ENCODE peak calls at places on chromosomes 1 and 21, in seven cellular contexts. G, C, W, B, R, K and A are unnamed samples. For H3K4me1, the result is how much of the 10 kb centered on the place peaks cover.

GRCh38 chr1:8641317-8641997 is 176.0 kb downstream of the RERE start:
- DNase-seq in G (no peak), C (no peak), W (no peak), B (no peak), R (no peak), K (no peak), A (no peak)

GRCh38 chr1:213300433-213300832 is 249.4 kb downstream of the RPS6KC1 start:
- DNase-seq in G (no peak), C (no peak), W (no peak), B (no peak), R (no peak), K (no peak), A (no peak)

GRCh38 chr1:76866566-76866965 is 714 bp upstream of the ST6GALNAC5 start:
- DNase-seq in G (no peak), C (no peak), W (no peak), B (no peak), R (no peak), K (no peak), A (no peak)

GRCh38 chr1:150557813-150558212 is 8.6 kb downstream of the ADAMTSL4 start:
- DNase-seq in G (no peak), C (no peak), W (no peak), B (no peak), R (no peak), K (no peak), A (no peak)

GRCh38 chr1:12573015-12573825 is 44.8 kb downstream of the DHRS3 start:
- DNase-seq in G (no peak), C (no peak), W (no peak), B (peak), R (no peak), K (no peak), A (no peak)

GRCh38 chr1:206686486-206687249 is 2.0 kb downstream of the MAPKAPK2 start:
- DNase-seq in G (no peak), C (peak), W (no peak), B (no peak), R (no peak), K (peak), A (no peak)

GRCh38 chr1:156356875-156357534 is 12.0 kb upstream of the RHBG start:
- DNase-seq in G (peak), C (peak), W (peak), B (no peak), R (peak), K (peak), A (peak)

GRCh38 chr1:156160744-156161181 is 7.4 kb downstream of the SEMA4A start:
- DNase-seq in G (peak), C (no peak), W (peak), B (peak), R (peak), K (peak), A (no peak)

GRCh38 chr1:10688409-10688786 is 108.0 kb downstream of the CASZ1 start:
- DNase-seq in G (no peak), C (no peak), W (no peak), B (no peak), R (no peak), K (no peak), A (no peak)

GRCh38 chr1:197621761-197622160 is 153.5 kb downstream of the DENND1B start:
- DNase-seq in G (no peak), C (no peak), W (no peak), B (no peak), R (no peak), K (no peak), A (no peak)

GRCh38 chr1:108199231-108199657 is 899 bp downstream of the SLC25A24 start:
- DNase-seq in G (no peak), C (peak), W (peak), B (no peak), R (no peak), K (peak), A (peak)

GRCh38 chr1:92096317-92096716 is 16.2 kb downstream of the BTBD8 start:
- DNase-seq in G (no peak), C (no peak), W (no peak), B (no peak), R (no peak), K (no peak), A (no peak)

GRCh38 chr1:224427346-224427745 is 7.3 kb downstream of the WDR26 start:
- DNase-seq in G (no peak), C (no peak), W (no peak), B (no peak), R (no peak), K (no peak), A (no peak)

GRCh38 chr1:210373878-210374599 is 45.3 kb downstream of the HHAT start:
- DNase-seq in G (peak), C (peak), W (peak), B (no peak), R (no peak), K (peak), A (peak)

GRCh38 chr1:240245629-240246020 is 153.9 kb downstream of the FMN2 start:
- DNase-seq in G (no peak), C (no peak), W (no peak), B (no peak), R (no peak), K (no peak), A (no peak)

GRCh38 chr1:27144920-27145661 is 9.8 kb downstream of the SLC9A1 start:
- DNase-seq in G (peak), C (no peak), W (peak), B (no peak), R (no peak), K (no peak), A (no peak)

GRCh38 chr21:17612023-17612564 is 607 bp downstream of the BTG3 start:
- DNase-seq in G (peak), C (no peak), W (peak), B (peak), R (peak), K (no peak), A (peak)

GRCh38 chr21:37463083-37463780 is 96.7 kb downstream of the DYRK1A start:
- DNase-seq in G (peak), C (peak), W (no peak), B (no peak), R (no peak), K (peak), A (peak)

GRCh38 chr1:155175927-155176371 is 2.3 kb downstream of the TRIM46 start:
- DNase-seq in G (peak), C (no peak), W (peak), B (no peak), R (peak), K (no peak), A (peak)

GRCh38 chr1:8281843-8282509 is 35.9 kb upstream of the SLC45A1 start:
- DNase-seq in G (no peak), C (no peak), W (no peak), B (peak), R (no peak), K (no peak), A (no peak)

GRCh38 chr1:91631718-91632330 is 131.2 kb downstream of the CDC7 start:
- DNase-seq in G (no peak), C (no peak), W (no peak), B (no peak), R (no peak), K (no peak), A (peak)

GRCh38 chr1:15236226-15237145 is 10.5 kb upstream of the FHAD1 start:
- DNase-seq in G (no peak), C (no peak), W (no peak), B (no peak), R (no peak), K (peak), A (no peak)

GRCh38 chr1:246262281-246262680 is 244.8 kb downstream of the SMYD3 start:
- DNase-seq in G (no peak), C (no peak), W (no peak), B (no peak), R (no peak), K (no peak), A (no peak)

GRCh38 chr21:21165063-21165645 is 166.9 kb downstream of the NCAM2 start:
- DNase-seq in G (no peak), C (no peak), W (no peak), B (no peak), R (no peak), K (no peak), A (no peak)

GRCh38 chr1:196779093-196779492 is 4.5 kb downstream of the CFHR3 start:
- DNase-seq in G (no peak), C (no peak), W (no peak), B (no peak), R (no peak), K (no peak), A (no peak)

DNA sequence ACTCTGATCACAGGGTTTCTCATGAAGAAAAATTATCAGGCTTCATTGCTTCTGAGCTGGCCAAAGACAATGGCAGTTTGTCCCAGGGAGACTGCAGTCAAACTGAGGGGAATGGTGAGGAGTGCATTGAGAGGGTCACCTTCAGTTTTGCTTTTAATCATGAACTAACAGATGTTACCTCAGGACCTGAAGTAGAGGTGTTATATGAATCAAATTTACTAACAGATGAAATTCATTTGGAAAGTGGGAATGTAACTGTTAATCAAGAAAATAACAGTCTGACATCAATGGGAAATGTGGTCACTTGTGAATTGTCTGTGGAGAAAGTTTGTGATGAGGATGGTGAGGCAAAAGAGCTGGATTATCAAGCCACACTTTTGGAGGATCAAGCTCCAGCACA is 79.4 kb upstream of the BMP8A start:
- DNase-seq in G (no peak), C (no peak), W (no peak), B (no peak), R (no peak), K (no peak), A (no peak)
- H3K4me1 ChIP-seq in G (half or more), C (half or more), W (under half), B (half or more), R (under half), K (under half), A (under half)

GRCh38 chr1:161066694-161067093 is 3.0 kb downstream of the ARHGAP30 start:
- DNase-seq in G (no peak), C (no peak), W (no peak), B (no peak), R (no peak), K (no peak), A (no peak)
- H3K4me1 ChIP-seq in G (under half), C (under half), W (under half), B (under half), R (under half), K (under half), A (under half)

DNA sequence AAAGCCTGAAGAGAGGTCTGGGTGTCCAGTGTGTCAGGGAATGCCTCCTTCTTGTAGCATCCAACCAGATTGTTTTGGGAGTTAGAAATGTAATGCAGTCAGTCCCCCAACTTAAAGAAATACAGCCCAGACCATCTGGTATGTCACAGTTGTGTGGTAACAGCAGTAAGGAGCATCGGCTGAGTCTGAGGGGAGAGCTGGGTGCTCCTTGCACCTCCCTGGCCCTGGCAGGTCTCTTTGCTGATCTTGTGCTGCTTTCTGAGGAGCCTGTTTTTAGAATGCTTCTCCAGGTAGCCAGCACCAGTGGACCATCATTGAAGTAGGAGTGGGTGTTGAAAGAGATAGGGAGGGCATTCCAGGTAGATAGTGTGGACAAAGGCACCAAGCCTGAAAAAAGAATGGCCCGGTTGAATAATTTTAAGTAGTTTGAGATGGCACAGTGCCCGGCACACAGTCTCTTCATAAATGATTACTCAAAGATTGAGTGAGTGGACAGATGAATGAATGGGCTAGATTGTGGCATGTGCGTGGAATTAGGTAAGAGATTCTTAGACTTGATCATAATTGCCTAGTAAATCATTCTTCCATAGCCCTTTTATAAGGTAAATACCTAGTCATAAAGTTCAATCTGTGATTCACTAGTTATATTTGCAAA is 46.5 kb downstream of the LAMC1 start:
- DNase-seq in G (no peak), C (peak), W (no peak), B (no peak), R (no peak), K (no peak), A (no peak)
- H3K4me1 ChIP-seq in G (half or more), C (half or more), W (under half), B (half or more), R (under half), K (under half), A (under half)

GRCh38 chr1:119633575-119634325 is 14.3 kb downstream of the ZNF697 start:
- DNase-seq in G (no peak), C (no peak), W (no peak), B (no peak), R (no peak), K (no peak), A (no peak)
- H3K4me1 ChIP-seq in G (half or more), C (under half), W (under half), B (half or more), R (under half), K (under half), A (under half)

GRCh38 chr1:211521102-211521815 is 29.3 kb upstream of the RD3 start:
- DNase-seq in G (no peak), C (no peak), W (no peak), B (no peak), R (no peak), K (no peak), A (no peak)

GRCh38 chr1:211517006-211517405 is 25.0 kb upstream of the RD3 start:
- DNase-seq in G (peak), C (no peak), W (peak), B (no peak), R (no peak), K (peak), A (no peak)

GRCh38 chr1:211520641-211521040 is 28.7 kb upstream of the RD3 start:
- DNase-seq in G (no peak), C (no peak), W (no peak), B (no peak), R (no peak), K (no peak), A (no peak)

GRCh38 chr1:211519602-211520001 is 27.6 kb upstream of the RD3 start:
- DNase-seq in G (no peak), C (no peak), W (no peak), B (no peak), R (no peak), K (no peak), A (no peak)

DNA sequence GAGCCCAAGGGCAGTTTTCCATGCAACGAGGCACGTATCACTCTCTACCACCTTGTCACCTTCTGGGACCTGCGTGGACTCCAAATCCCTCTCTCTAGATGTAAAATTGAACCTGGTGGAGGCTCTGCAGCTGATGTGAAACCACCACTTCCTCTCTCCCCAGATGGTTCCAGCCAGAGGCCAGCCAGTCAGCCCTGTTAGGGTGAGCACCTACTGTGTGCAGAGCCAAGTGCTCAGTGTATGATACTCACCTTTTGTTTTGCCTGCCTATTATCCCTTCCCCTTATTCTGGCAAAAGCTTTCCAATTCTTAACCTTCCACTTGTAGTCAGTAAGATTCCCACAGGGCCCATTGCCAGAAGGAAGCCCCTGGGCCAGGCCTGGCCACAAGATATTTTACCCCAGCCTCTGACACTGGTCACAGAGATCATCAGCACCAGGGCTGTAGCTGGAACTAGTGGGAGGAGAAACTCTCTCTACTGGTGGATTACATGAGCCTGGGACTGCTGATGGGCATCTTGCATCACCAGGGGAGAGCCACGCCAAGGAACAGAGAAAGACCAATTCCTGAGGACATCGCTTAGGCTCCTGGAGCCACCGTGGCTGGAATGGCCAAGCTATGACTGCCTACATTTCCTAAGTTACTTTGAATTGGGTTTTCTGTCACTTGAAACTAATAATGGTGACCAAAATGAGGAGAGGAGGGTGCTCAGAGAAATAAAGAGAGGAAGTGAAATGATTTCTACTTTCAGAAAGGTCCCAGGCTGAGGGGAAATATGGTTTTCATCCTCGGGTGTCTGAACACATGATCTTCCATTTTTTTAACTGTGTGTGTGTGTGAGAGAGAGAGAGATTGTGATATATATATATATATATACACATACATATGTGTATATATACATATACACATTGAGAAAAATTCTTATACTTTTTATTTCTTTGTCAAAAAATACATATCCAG is 26.6 kb upstream of the RD3 start:
- DNase-seq in G (no peak), C (no peak), W (no peak), B (no peak), R (no peak), K (no peak), A (no peak)
- H3K4me1 ChIP-seq in G (under half), C (under half), W (under half), B (under half), R (under half), K (under half), A (under half)

DNA sequence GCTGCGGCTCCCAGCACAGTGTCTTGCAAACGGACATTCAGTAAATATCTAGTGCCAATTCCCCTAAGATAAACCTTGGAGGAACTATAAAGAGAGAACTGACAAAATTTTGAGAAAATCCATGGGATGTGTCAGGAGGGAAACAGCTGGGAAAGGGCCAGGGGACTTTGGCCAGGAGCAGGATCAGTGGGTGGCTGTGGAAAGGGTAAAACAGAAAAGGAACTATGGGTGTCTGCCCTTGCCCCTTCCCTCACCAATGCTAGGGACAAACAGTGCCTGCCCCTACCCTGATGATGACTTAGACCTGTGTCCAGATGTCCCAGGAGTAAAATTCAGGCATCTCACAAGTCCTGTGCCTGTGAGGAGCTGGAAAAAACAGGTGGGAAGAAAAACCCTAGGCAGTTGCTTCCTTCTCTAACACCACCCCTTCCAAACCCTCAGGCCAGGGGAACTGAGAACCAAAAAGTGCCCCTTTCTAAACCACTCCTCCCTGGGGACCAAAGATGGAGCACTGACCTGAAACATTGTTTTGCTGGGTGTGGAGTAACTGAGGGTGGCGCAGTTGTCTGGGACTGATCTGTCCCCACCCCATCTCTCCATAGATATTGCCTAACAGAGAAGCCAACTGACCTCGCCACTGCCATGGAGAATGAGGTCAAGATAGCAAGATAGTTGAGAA is 22.1 kb upstream of the IFNAR2 start:
- DNase-seq in G (no peak), C (no peak), W (no peak), B (no peak), R (no peak), K (no peak), A (no peak)
- H3K4me1 ChIP-seq in G (under half), C (under half), W (under half), B (under half), R (under half), K (under half), A (under half)

GRCh38 chr1:201489656-201490261 is 17.2 kb downstream of the CSRP1 start:
- DNase-seq in G (no peak), C (no peak), W (no peak), B (no peak), R (no peak), K (no peak), A (no peak)
- H3K4me1 ChIP-seq in G (half or more), C (half or more), W (half or more), B (half or more), R (under half), K (under half), A (under half)

DNA sequence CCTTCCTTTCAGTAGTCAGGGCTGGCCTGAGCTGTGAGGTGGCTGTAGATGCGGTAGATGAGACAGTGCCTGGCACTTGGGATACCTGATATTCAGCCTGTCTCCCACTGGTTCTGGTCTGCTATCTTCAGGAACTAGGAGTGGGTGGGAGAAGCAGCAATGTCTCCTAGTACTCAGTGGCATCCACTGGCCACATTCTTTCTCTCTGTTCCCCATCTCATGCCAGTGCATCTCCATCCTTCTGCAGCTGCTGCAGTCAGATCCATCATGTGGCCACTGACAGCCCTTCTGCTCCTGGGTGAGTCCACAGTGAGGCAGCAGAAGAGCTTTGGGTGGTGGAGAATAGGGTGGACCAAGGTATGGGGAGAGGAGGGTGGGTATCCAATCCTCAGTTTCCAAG is 1.1 kb downstream of the FCRLB start:
- DNase-seq in G (no peak), C (no peak), W (no peak), B (no peak), R (no peak), K (no peak), A (no peak)
- H3K4me1 ChIP-seq in G (under half), C (under half), W (under half), B (under half), R (under half), K (under half), A (under half)